ENCODE peak calls at places on chromosomes 2 and 18, in four cellular contexts. D is AG09319, Y is AG10803, A is lower lobe of right lung. O is an unnamed sample.

GRCh38 chr2:23596316-23596885 is 211.4 kb downstream of the KLHL29 start:
- DNase-seq in D (no peak), Y (peak; percentile 29), A (no peak), O (peak; percentile 42)

GRCh38 chr18:55141318-55141717 is 182.1 kb upstream of the CCDC68 start:
- DNase-seq in D (no peak), Y (no peak), A (no peak), O (no peak)

GRCh38 chr2:102065675-102066252 is 74.0 kb downstream of the IL1R2 start:
- DNase-seq in D (no peak), Y (peak; percentile 38), A (peak; percentile 62), O (no peak)

GRCh38 chr2:120629241-120629895 is 106.3 kb upstream of the GLI2 start:
- DNase-seq in D (no peak), Y (no peak), A (no peak), O (no peak)

GRCh38 chr2:200483729-200484198 is 26.1 kb downstream of the KCTD18 start:
- DNase-seq in D (no peak), Y (no peak), A (peak; percentile 71), O (no peak)

GRCh38 chr2:111160758-111161157 is 40.0 kb downstream of the BCL2L11 start:
- DNase-seq in D (peak; percentile 23), Y (peak; percentile 91), A (no peak), O (no peak)

GRCh38 chr2:52210161-52210560 is 1178.2 kb upstream of the NRXN1 start:
- DNase-seq in D (no peak), Y (no peak), A (no peak), O (no peak)

GRCh38 chr2:2777876-2778275 is 446.8 kb upstream of the MYT1L start:
- DNase-seq in D (no peak), Y (no peak), A (no peak), O (no peak)

GRCh38 chr2:190716176-190716807 is 67.4 kb downstream of the NAB1 start:
- DNase-seq in D (no peak), Y (peak; percentile 9), A (no peak), O (no peak)

GRCh38 chr18:32072321-32072720 is 19.4 kb upstream of the RNF138 start:
- DNase-seq in D (no peak), Y (no peak), A (no peak), O (no peak)

GRCh38 chr2:11710210-11710609 is 36.2 kb upstream of the LPIN1 start:
- DNase-seq in D (no peak), Y (peak; percentile 81), A (no peak), O (no peak)

GRCh38 chr2:71000780-71001591 is 6.3 kb upstream of the TEX261 start:
- DNase-seq in D (no peak), Y (peak; percentile 64), A (peak; percentile 87), O (peak; percentile 28)

GRCh38 chr2:27849558-27849957 is 40.6 kb downstream of the RBKS start:
- DNase-seq in D (no peak), Y (no peak), A (no peak), O (no peak)

GRCh38 chr18:34809697-34810096 is 99.6 kb downstream of the DTNA start:
- DNase-seq in D (peak; percentile 2), Y (peak; percentile 64), A (no peak), O (no peak)

GRCh38 chr2:137893145-137893544 is 71.1 kb upstream of the HNMT start:
- DNase-seq in D (no peak), Y (no peak), A (no peak), O (no peak)

GRCh38 chr2:156466739-156467405 is 30.7 kb downstream of the GPD2 start:
- DNase-seq in D (peak; percentile 76), Y (peak; percentile 75), A (no peak), O (no peak)

GRCh38 chr2:179429597-179429996 is 165.0 kb upstream of the SESTD1 start:
- DNase-seq in D (no peak), Y (no peak), A (no peak), O (no peak)

GRCh38 chr2:239775623-239776440 is 249.3 kb downstream of the NDUFA10 start:
- DNase-seq in D (no peak), Y (peak; percentile 36), A (no peak), O (peak; percentile 30)

GRCh38 chr2:197286805-197287595 is 23.6 kb downstream of the ANKRD44 start:
- DNase-seq in D (peak; percentile 54), Y (peak; percentile 90), A (no peak), O (no peak)

GRCh38 chr2:144694456-144694855 is 174.5 kb upstream of the ZEB2 start:
- DNase-seq in D (no peak), Y (no peak), A (no peak), O (no peak)
- TF ChIP-seq CTCF in D (no peak), Y (no peak), A (no peak), O (no peak)

DNA sequence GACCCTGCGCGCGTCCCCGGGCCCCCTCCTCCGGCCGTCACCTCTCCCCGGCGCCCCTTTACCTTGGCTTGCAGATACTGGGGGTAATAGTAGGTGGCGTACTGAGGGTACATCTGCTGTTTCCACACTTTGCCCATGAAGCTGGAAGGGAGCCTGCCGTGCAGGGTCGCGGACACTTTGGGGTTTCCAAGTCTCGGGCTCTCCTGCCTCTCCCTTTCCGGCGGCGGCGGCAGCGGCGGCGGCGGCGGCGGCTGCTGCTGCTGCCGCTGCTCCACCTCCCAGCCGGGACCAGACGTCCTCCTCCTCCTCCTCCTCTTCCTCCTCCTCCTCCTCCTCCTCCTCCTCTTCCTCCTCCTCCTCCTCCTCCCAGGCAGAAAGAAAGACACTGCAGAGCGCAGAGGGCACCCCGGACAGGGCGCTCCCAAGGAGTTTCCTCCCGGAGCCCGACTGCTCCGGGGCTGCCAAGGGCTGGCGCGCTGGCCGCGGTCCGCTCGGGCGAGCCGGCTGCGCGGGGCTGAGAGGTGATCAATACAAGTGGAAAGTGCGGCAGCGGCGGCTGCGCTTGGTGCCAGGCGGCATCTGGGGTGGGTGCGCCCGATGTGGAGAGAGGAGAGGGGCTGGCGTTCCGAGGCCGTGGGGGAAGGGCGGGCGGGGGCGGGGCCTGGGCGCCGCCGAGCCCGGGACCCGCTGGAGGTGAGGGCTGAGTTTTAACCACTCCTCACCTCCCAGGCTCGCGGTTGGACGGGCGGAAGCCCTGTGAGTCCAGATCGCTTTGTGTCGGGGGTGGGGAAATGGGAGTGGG is at the start of gene RBMS1:
- DNase-seq in D (no peak), Y (peak; percentile 63), A (peak; percentile 74), O (no peak)
- TF ChIP-seq CTCF in D (no peak), Y (no peak), A (no peak), O (no peak)

GRCh38 chr18:63843008-63843407 is 44.5 kb upstream of the SERPINB2 start:
- DNase-seq in D (no peak), Y (no peak), A (no peak), O (no peak)

GRCh38 chr18:63844254-63844653 is 43.3 kb upstream of the SERPINB2 start:
- DNase-seq in D (peak; percentile 15), Y (peak; percentile 64), A (no peak), O (no peak)

GRCh38 chr18:63850010-63850409 is 37.5 kb upstream of the SERPINB2 start:
- DNase-seq in D (no peak), Y (peak; percentile 51), A (no peak), O (no peak)

GRCh38 chr18:63850636-63851035 is 36.9 kb upstream of the SERPINB2 start:
- DNase-seq in D (no peak), Y (no peak), A (no peak), O (no peak)

DNA sequence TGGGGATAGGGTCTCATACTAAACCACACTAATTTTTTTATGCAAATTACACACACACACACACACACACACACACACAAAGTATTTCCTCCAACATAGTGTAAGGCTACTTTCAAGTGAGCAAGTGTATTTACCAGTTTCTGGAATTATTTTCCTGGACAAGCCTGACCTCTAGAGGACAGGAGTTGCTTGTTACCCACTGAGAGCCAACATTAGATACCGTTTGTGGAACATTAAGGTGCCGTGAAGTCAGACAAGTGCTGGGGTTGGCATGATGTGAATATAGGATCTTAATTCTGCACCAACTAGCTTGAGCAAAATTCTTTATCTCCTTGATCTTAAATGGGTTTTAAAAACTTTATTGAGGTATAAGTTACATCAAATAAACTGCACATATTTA is 39.3 kb upstream of the SERPINB2 start:
- DNase-seq in D (peak; percentile 23), Y (peak; percentile 75), A (no peak), O (no peak)
- TF ChIP-seq CTCF in D (peak; percentile 68), Y (peak; percentile 81), A (peak; percentile 40), O (peak; percentile 83)

GRCh38 chr2:108943067-108943350 is 46.0 kb downstream of the EDAR start:
- DNase-seq in D (no peak), Y (no peak), A (no peak), O (no peak)

GRCh38 chr2:108942231-108943066 is 46.6 kb downstream of the EDAR start:
- DNase-seq in D (no peak), Y (no peak), A (no peak), O (no peak)

GRCh38 chr2:108945969-108946368 is 43.1 kb downstream of the EDAR start:
- DNase-seq in D (no peak), Y (no peak), A (no peak), O (no peak)

GRCh38 chr2:108946442-108946841 is 42.6 kb downstream of the EDAR start:
- DNase-seq in D (no peak), Y (no peak), A (no peak), O (no peak)

GRCh38 chr2:108944601-108945241 is 44.3 kb downstream of the EDAR start:
- DNase-seq in D (no peak), Y (no peak), A (no peak), O (no peak)
- TF ChIP-seq CTCF in D (no peak), Y (no peak), A (no peak), O (peak; percentile 13)

O was measured in chondrocyte.